ENCODE peak calls at places on chromosome X, in five cellular contexts. R is fibroblast of lung, T is spleen, G is HepG2, S is aorta. V is an unnamed sample.

GRCh38 chrX:96791559-96791958 is 92.1 kb upstream of the RPA4 start:
- DNase-seq in R (peak; percentile 81), T (no peak), G (no peak), S (no peak), V (no peak)

GRCh38 chrX:17923546-17923945 is 62.4 kb upstream of the RAI2 start:
- DNase-seq in R (no peak), T (no peak), G (no peak), S (no peak), V (no peak)

GRCh38 chrX:150460063-150460462 is 96.9 kb downstream of the MAMLD1 start:
- DNase-seq in R (no peak), T (no peak), G (no peak), S (no peak), V (no peak)

GRCh38 chrX:7580127-7580526 is 262.8 kb upstream of the VCX start:
- DNase-seq in R (no peak), T (no peak), G (no peak), S (no peak), V (no peak)

GRCh38 chrX:10158279-10158939 is 1.6 kb downstream of the CLCN4 start:
- DNase-seq in R (no peak), T (peak; percentile 89), G (no peak), S (peak; percentile 82), V (peak; percentile 49)

GRCh38 chrX:136892412-136892811 is 11.9 kb upstream of the RBMX start:
- DNase-seq in R (no peak), T (no peak), G (no peak), S (no peak), V (no peak)

GRCh38 chrX:113384628-113385027 is 544.0 kb upstream of the AMOT start:
- DNase-seq in R (peak; percentile 90), T (no peak), G (no peak), S (no peak), V (peak; percentile 37)

GRCh38 chrX:3962511-3963350 is 249.3 kb upstream of the PRKX start:
- DNase-seq in R (peak; percentile 7), T (no peak), G (peak; percentile 1), S (no peak), V (peak; percentile 61)

GRCh38 chrX:1153940-1154339 is 58.5 kb downstream of the CRLF2 start:
- DNase-seq in R (no peak), T (no peak), G (no peak), S (no peak), V (no peak)

GRCh38 chrX:139969286-139969685 is 4.0 kb upstream of the CXorf66 start:
- DNase-seq in R (no peak), T (no peak), G (no peak), S (no peak), V (no peak)

GRCh38 chrX:37765507-37765906 is 14.4 kb upstream of the CYBB start:
- DNase-seq in R (no peak), T (no peak), G (no peak), S (no peak), V (no peak)

GRCh38 chrX:123993904-123994635 is 32.6 kb downstream of the STAG2 start:
- DNase-seq in R (no peak), T (no peak), G (no peak), S (no peak), V (no peak)

GRCh38 chrX:49988128-49988527 is 65.7 kb downstream of the CLCN5 start:
- DNase-seq in R (no peak), T (no peak), G (no peak), S (no peak), V (no peak)

GRCh38 chrX:49184294-49185061 is 1.7 kb downstream of the PRICKLE3 start:
- DNase-seq in R (peak; percentile 78), T (peak; percentile 89), G (no peak), S (peak; percentile 96), V (peak; percentile 93)

GRCh38 chrX:37685452-37686347 is at the start of gene XK:
- DNase-seq in R (peak; percentile 20), T (peak; percentile 81), G (no peak), S (peak; percentile 84), V (peak; percentile 49)

GRCh38 chrX:71923516-71923915 is 12.9 kb downstream of the NHSL2 start:
- DNase-seq in R (peak; percentile 13), T (no peak), G (no peak), S (no peak), V (no peak)

GRCh38 chrX:139554991-139555675 is 24.6 kb downstream of the F9 start:
- DNase-seq in R (no peak), T (no peak), G (no peak), S (no peak), V (no peak)

GRCh38 chrX:38985375-38985774 is 184.1 kb downstream of the MID1IP1 start:
- DNase-seq in R (no peak), T (no peak), G (no peak), S (no peak), V (no peak)

GRCh38 chrX:153708415-153708814 is 15.8 kb downstream of the BCAP31 start:
- DNase-seq in R (peak; percentile 82), T (peak; percentile 81), G (peak; percentile 65), S (no peak), V (peak; percentile 84)

GRCh38 chrX:128698528-128698927 is 646.3 kb upstream of the ACTRT1 start:
- DNase-seq in R (no peak), T (no peak), G (no peak), S (no peak), V (no peak)

GRCh38 chrX:110992611-110993010 is 103.4 kb upstream of the PAK3 start:
- DNase-seq in R (peak; percentile 19), T (no peak), G (peak; percentile 5), S (no peak), V (peak; percentile 51)

GRCh38 chrX:150219374-150220185 is 143.5 kb upstream of the MAMLD1 start:
- DNase-seq in R (peak; percentile 51), T (peak; percentile 56), G (no peak), S (no peak), V (no peak)

DNA sequence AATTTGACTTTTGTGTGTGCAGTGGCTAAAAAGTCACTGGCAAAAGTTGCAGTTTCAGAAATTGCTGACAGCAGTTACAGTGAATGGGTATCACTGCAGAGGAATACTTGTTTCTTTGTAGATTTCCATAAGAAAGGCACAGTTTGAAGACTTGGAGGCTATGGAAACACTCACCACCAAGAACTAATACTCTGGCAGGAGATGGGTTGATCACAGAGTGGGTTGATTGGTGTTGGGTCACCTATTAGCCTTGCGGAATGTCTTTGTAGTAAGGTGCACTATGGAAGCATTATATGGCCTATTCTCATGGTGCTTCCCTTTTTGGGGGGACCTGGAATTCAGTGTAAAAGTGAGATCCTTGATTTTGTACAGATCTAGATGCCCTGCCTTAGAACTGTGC is 502.8 kb downstream of the CFAP47 start:
- DNase-seq in R (no peak), T (no peak), G (no peak), S (no peak), V (no peak)
- H3K27me3 ChIP-seq in R (no peaks in the 10 kb centered on the region), T (no peaks in the 10 kb centered on the region), G (no peaks in the 10 kb centered on the region), S (no peaks in the 10 kb centered on the region), V (no peaks in the 10 kb centered on the region)

GRCh38 chrX:41085105-41085882 is at the start of gene USP9X:
- DNase-seq in R (peak; percentile 90), T (peak; percentile 98), G (peak; percentile 66), S (peak; percentile 97), V (peak; percentile 93)

GRCh38 chrX:41082783-41083182 is 2.5 kb upstream of the USP9X start:
- DNase-seq in R (no peak), T (no peak), G (no peak), S (no peak), V (no peak)

GRCh38 chrX:41085883-41086626 is 810 bp downstream of the USP9X start:
- DNase-seq in R (peak; percentile 55), T (peak; percentile 92), G (peak; percentile 30), S (peak; percentile 85), V (peak; percentile 68)

GRCh38 chrX:41084360-41085104 is 713 bp upstream of the USP9X start:
- DNase-seq in R (peak; percentile 97), T (peak; percentile 99), G (peak; percentile 87), S (peak; percentile 100), V (peak; percentile 97)

GRCh38 chrX:41084044-41084359 is 1.2 kb upstream of the USP9X start:
- DNase-seq in R (no peak), T (no peak), G (no peak), S (no peak), V (no peak)
- H3K4me3 ChIP-seq in R (peak overlapping the region; percentile 81), T (peak overlapping the region; percentile 73), G (peak overlapping the region; percentile 56), S (peak overlapping the region; percentile 88), V (no peak overlapping the region)

DNA sequence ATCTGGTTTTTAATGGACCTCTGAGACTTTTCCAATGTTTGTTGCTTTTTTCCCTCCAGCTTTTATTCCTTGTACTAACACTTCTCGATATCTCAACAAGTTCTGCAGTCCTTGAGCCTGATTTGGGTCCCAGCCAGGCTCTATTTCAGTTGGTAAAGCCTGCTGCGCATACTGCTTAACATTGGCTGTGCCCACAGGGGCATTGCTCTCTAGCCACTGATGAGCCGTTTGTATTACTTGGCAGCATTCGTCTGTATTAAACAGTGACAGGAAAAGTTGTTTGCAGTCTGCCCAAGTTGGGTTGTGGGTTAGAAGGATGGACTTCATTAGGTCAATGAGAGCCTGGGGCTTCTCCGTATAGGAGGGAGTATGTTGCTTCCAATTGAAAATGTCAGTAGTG is 59.6 kb upstream of the XAGE1B start:
- DNase-seq in R (no peak), T (no peak), G (no peak), S (no peak), V (no peak)
- H3K27me3 ChIP-seq in R (no peaks in the 10 kb centered on the region), T (no peaks in the 10 kb centered on the region), G (no peaks in the 10 kb centered on the region), S (no peaks in the 10 kb centered on the region), V (no peaks in the 10 kb centered on the region)

DNA sequence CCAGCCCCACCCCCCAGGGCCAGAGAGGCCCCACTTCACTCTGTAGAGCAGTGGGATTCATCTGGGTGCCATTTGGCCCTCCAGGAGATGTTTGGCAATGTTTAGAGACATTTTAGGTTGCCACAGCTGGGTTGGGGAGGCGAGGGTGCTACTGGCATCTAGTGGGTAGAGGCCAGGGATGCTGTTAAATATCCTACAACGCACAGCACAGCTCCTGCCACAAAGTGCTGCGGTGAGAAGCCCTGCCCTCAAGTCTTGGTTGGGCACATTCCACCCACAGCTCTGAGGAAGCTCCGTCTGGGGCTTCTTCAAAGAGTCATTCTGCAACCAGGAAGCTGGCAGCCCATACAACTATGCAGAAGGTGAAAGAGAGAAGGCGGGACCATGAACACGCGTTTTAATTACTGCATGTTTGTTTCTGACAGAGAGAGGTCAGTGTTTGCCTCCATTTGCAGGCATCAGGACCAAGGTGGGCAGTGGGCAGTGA is 48.1 kb upstream of the FAM9C start:
- DNase-seq in R (no peak), T (peak; percentile 90), G (no peak), S (no peak), V (no peak)
- H3K4me3 ChIP-seq in R (no peak overlapping the region), T (peak overlapping the region; percentile 46), G (no peak overlapping the region), S (no peak overlapping the region), V (no peak overlapping the region)

GRCh38 chrX:12138366-12139313 is at the start of gene FRMPD4:
- DNase-seq in R (peak; percentile 1), T (peak; percentile 64), G (no peak), S (peak; percentile 71), V (peak; percentile 25)
- H3K27me3 ChIP-seq in R (no peaks in the 10 kb centered on the region), T (no peaks in the 10 kb centered on the region), G (no peaks in the 10 kb centered on the region), S (no peaks in the 10 kb centered on the region), V (peaks cover 30% of the 10 kb centered on the region)

V was measured in hepatocyte.